ENCODE peak calls at places on chromosomes 12 and 14, in nine cellular contexts. A, F, Y, B, U, H, D, Z and T are unnamed samples.

GRCh38 chr12:115384391-115384790 is 700.4 kb upstream of the TBX3 start:
- DNase-seq in A (no peak), F (no peak), Y (no peak), B (no peak), U (no peak), H (no peak), D (no peak), Z (no peak), T (no peak)

GRCh38 chr14:59215353-59215752 is 26.9 kb downstream of the DAAM1 start:
- DNase-seq in A (no peak), F (peak), Y (peak), B (no peak), U (peak), H (peak), D (no peak), Z (no peak), T (no peak)

GRCh38 chr14:67569651-67570290 is 30.3 kb downstream of the PIGH start:
- DNase-seq in A (no peak), F (no peak), Y (no peak), B (no peak), U (no peak), H (peak), D (no peak), Z (no peak), T (no peak)

GRCh38 chr12:132488127-132489077 is 1.5 kb upstream of the FBRSL1 start:
- DNase-seq in A (no peak), F (no peak), Y (peak), B (no peak), U (no peak), H (peak), D (no peak), Z (no peak), T (peak)

GRCh38 chr14:103624860-103625259 is 4.2 kb upstream of the KLC1 start:
- DNase-seq in A (no peak), F (peak), Y (peak), B (no peak), U (no peak), H (peak), D (peak), Z (peak), T (peak)

GRCh38 chr14:88479574-88479987 is 75.2 kb downstream of the PTPN21 start:
- DNase-seq in A (no peak), F (no peak), Y (no peak), B (no peak), U (no peak), H (no peak), D (no peak), Z (no peak), T (no peak)

GRCh38 chr12:105468464-105468863 is 138.0 kb downstream of the C12orf75 start:
- DNase-seq in A (no peak), F (no peak), Y (no peak), B (no peak), U (no peak), H (no peak), D (no peak), Z (no peak), T (no peak)

GRCh38 chr14:58641509-58641908 is 3.7 kb downstream of the DACT1 start:
- DNase-seq in A (no peak), F (no peak), Y (no peak), B (no peak), U (no peak), H (no peak), D (no peak), Z (no peak), T (no peak)

GRCh38 chr12:58433969-58434368 is 486.3 kb downstream of the LRIG3 start:
- DNase-seq in A (no peak), F (no peak), Y (no peak), B (no peak), U (no peak), H (no peak), D (no peak), Z (peak), T (no peak)

GRCh38 chr12:38983117-38983571 is 77.8 kb upstream of the CPNE8 start:
- DNase-seq in A (no peak), F (no peak), Y (no peak), B (no peak), U (no peak), H (no peak), D (peak), Z (no peak), T (no peak)

GRCh38 chr14:44165286-44165685 is 341.8 kb downstream of the FSCB start:
- DNase-seq in A (no peak), F (peak), Y (no peak), B (no peak), U (no peak), H (no peak), D (no peak), Z (no peak), T (no peak)

GRCh38 chr12:124125472-124125871 is 152.5 kb downstream of the ZNF664 start:
- DNase-seq in A (no peak), F (no peak), Y (no peak), B (no peak), U (no peak), H (no peak), D (no peak), Z (no peak), T (no peak)

GRCh38 chr12:119102274-119102673 is 76.5 kb upstream of the HSPB8 start:
- DNase-seq in A (no peak), F (no peak), Y (no peak), B (no peak), U (no peak), H (no peak), D (no peak), Z (no peak), T (no peak)

GRCh38 chr12:214005-214736 is at the start of gene SLC6A12:
- DNase-seq in A (no peak), F (no peak), Y (no peak), B (no peak), U (no peak), H (no peak), D (no peak), Z (no peak), T (no peak)

GRCh38 chr12:64999157-64999425 is 122.0 kb downstream of the WIF1 start:
- DNase-seq in A (no peak), F (no peak), Y (no peak), B (no peak), U (no peak), H (no peak), D (no peak), Z (no peak), T (no peak)

GRCh38 chr14:55697358-55697985 is 117.5 kb downstream of the KTN1 start:
- DNase-seq in A (no peak), F (no peak), Y (no peak), B (no peak), U (no peak), H (no peak), D (peak), Z (no peak), T (no peak)

GRCh38 chr12:65894624-65895023 is 70.3 kb downstream of the HMGA2 start:
- DNase-seq in A (no peak), F (no peak), Y (no peak), B (no peak), U (no peak), H (no peak), D (no peak), Z (no peak), T (no peak)

GRCh38 chr12:15830538-15830937 is 41.4 kb upstream of the EPS8 start:
- DNase-seq in A (no peak), F (peak), Y (no peak), B (no peak), U (no peak), H (no peak), D (no peak), Z (peak), T (no peak)

GRCh38 chr14:56224691-56225681 is 106.8 kb downstream of the PELI2 start:
- DNase-seq in A (no peak), F (no peak), Y (no peak), B (no peak), U (no peak), H (no peak), D (peak), Z (no peak), T (no peak)

GRCh38 chr14:70097576-70098256 is 91.0 kb downstream of the SLC8A3 start:
- DNase-seq in A (no peak), F (no peak), Y (no peak), B (no peak), U (no peak), H (no peak), D (no peak), Z (no peak), T (no peak)

GRCh38 chr14:61636792-61637191 is 58.5 kb upstream of the HIF1A start:
- DNase-seq in A (no peak), F (no peak), Y (no peak), B (no peak), U (no peak), H (no peak), D (no peak), Z (no peak), T (no peak)
- TF ChIP-seq CTCF in A (no peak), F (no peak), Y (no peak), B (no peak), U (no peak), H (no peak), D (no peak), Z (no peak), T (no peak)

GRCh38 chr14:37124617-37125016 is 47.8 kb downstream of the SLC25A21 start:
- DNase-seq in A (no peak), F (no peak), Y (no peak), B (no peak), U (no peak), H (no peak), D (peak), Z (no peak), T (no peak)
- TF ChIP-seq CTCF in A (no peak), F (no peak), Y (no peak), B (no peak), U (no peak), H (no peak), D (no peak), Z (peak), T (no peak)

GRCh38 chr12:54622463-54623183 is 12.1 kb downstream of the LACRT start:
- DNase-seq in A (no peak), F (peak), Y (no peak), B (no peak), U (no peak), H (no peak), D (no peak), Z (peak), T (no peak)
- TF ChIP-seq CTCF in A (peak), F (peak), Y (no peak), B (peak), U (peak), H (no peak), D (peak), Z (peak), T (peak)

GRCh38 chr14:21748869-21749303 is 75.3 kb upstream of the OR4E1 start:
- DNase-seq in A (peak), F (peak), Y (no peak), B (no peak), U (no peak), H (no peak), D (peak), Z (no peak), T (no peak)
- TF ChIP-seq CTCF in A (peak), F (peak), Y (peak), B (peak), U (peak), H (peak), D (peak), Z (peak), T (peak)